ENCODE peak calls at places on chromosomes 13 and 19, in seven cellular contexts. N is NCI-H1417; J is Calu3; G is left kidney; A is AG20443; I is stimulated activated CD4-positive, alpha-beta T cell treated with anti-CD3 and anti-CD28 coated beads, Interleukin-2, amount 100 ng/mL, for 48 hours; T is amniotic epithelial cell. U is an unnamed sample.

GRCh38 chr19:45403781-45404556 is 900 bp downstream of the PPP1R13L start:
- DNase-seq in J (peak; percentile 97), N (peak; percentile 17), I (peak; percentile 67), T (peak; percentile 65), A (peak; percentile 48), G (peak; percentile 62), U (peak; percentile 61)

GRCh38 chr19:46416077-46416709 is 2.8 kb upstream of the CCDC8 start:
- DNase-seq in I (no peak), N (peak; percentile 96), J (peak; percentile 82), A (peak; percentile 91), G (peak; percentile 99), T (peak; percentile 88), U (no peak)

GRCh38 chr13:25990801-25991200 is 61.0 kb downstream of the SHISA2 start:
- DNase-seq in G (peak; percentile 76), N (no peak), T (peak; percentile 7), A (peak; percentile 46), J (no peak), I (no peak), U (no peak)

GRCh38 chr19:52410276-52410675 is 12.6 kb downstream of the ZNF528 start:
- DNase-seq in A (no peak), I (no peak), J (no peak), T (no peak), N (no peak), G (no peak), U (no peak)

GRCh38 chr13:33014291-33014690 is 1.9 kb upstream of the KL start:
- DNase-seq in G (peak; percentile 24), I (no peak), A (no peak), N (peak; percentile 4), J (no peak), T (no peak), U (no peak)

GRCh38 chr13:64640002-64640401 is 2590.1 kb downstream of the PCDH9 start:
- DNase-seq in J (no peak), N (no peak), T (no peak), I (no peak), G (no peak), A (no peak), U (no peak)

GRCh38 chr13:113630296-113630695 is 27.7 kb downstream of the ATP4B start:
- DNase-seq in N (no peak), J (no peak), A (no peak), G (no peak), T (no peak), I (no peak), U (no peak)

GRCh38 chr19:13060233-13060963 is 42.3 kb downstream of the LYL1 start:
- DNase-seq in I (no peak), T (peak; percentile 16), J (peak; percentile 45), G (no peak), N (no peak), A (no peak), U (no peak)

GRCh38 chr19:1264801-1265610 is 4.1 kb upstream of the CIRBP start:
- DNase-seq in A (peak; percentile 84), J (peak; percentile 81), T (peak; percentile 87), G (peak; percentile 81), N (no peak), I (no peak), U (no peak)

GRCh38 chr13:34591801-34592454 is 350.1 kb upstream of the NBEA start:
- DNase-seq in N (no peak), J (no peak), T (no peak), A (peak; percentile 18), G (no peak), I (no peak), U (no peak)

GRCh38 chr19:12788682-12789097 is 2.6 kb upstream of the JUNB start:
- DNase-seq in J (peak; percentile 65), N (no peak), A (peak; percentile 67), G (peak; percentile 86), I (no peak), T (peak; percentile 74), U (peak; percentile 43)

GRCh38 chr13:106499905-106500304 is 35.6 kb downstream of the EFNB2 start:
- DNase-seq in T (peak; percentile 87), J (no peak), A (no peak), I (no peak), N (no peak), G (no peak), U (no peak)

GRCh38 chr19:18202759-18203407 is 959 bp downstream of the RAB3A start:
- DNase-seq in J (no peak), I (no peak), G (peak; percentile 72), N (no peak), T (no peak), A (no peak), U (no peak)

GRCh38 chr19:42059196-42059595 is 10.8 kb downstream of the GRIK5 start:
- DNase-seq in N (no peak), I (no peak), G (no peak), J (no peak), A (no peak), T (no peak), U (no peak)

GRCh38 chr13:101712026-101712348 is 259.5 kb downstream of the ITGBL1 start:
- DNase-seq in G (no peak), T (peak; percentile 24), I (no peak), N (no peak), A (no peak), J (no peak), U (no peak)

GRCh38 chr19:1852294-1852646 is 4.0 kb upstream of the REXO1 start:
- DNase-seq in G (peak; percentile 76), T (no peak), A (no peak), J (no peak), N (no peak), I (no peak), U (no peak)

U was measured in T-cell.